ENCODE peak calls at places on chromosome 2, in seven cellular contexts. One of them, this sample, is unnamed.

GRCh38 chr2:74850816-74851566 is 17.1 kb downstream of the HK2 start:
- DNase-seq in left lung: no peak
- DNase-seq in mesenchymal stem cell: no peak
- DNase-seq in upper lobe of left lung: no peak
- DNase-seq in neuronal stem cell: no peak
- DNase-seq in PC-3: peak; percentile 90
- DNase-seq in aorta: peak; percentile 7
- DNase-seq in this sample: no peak

GRCh38 chr2:205712508-205712907 is 30.2 kb downstream of the NRP2 start:
- DNase-seq in neuronal stem cell: no peak
- DNase-seq in mesenchymal stem cell: peak; percentile 79
- DNase-seq in left lung: no peak
- DNase-seq in PC-3: peak; percentile 43
- DNase-seq in aorta: no peak
- DNase-seq in upper lobe of left lung: no peak
- DNase-seq in this sample: no peak

GRCh38 chr2:236510049-236510448 is 59.6 kb upstream of the ACKR3 start:
- DNase-seq in upper lobe of left lung: no peak
- DNase-seq in aorta: no peak
- DNase-seq in left lung: no peak
- DNase-seq in neuronal stem cell: no peak
- DNase-seq in mesenchymal stem cell: no peak
- DNase-seq in PC-3: no peak
- DNase-seq in this sample: no peak

GRCh38 chr2:58137221-58137620 is 90.6 kb downstream of the VRK2 start:
- DNase-seq in PC-3: peak; percentile 49
- DNase-seq in left lung: no peak
- DNase-seq in mesenchymal stem cell: no peak
- DNase-seq in neuronal stem cell: no peak
- DNase-seq in aorta: no peak
- DNase-seq in upper lobe of left lung: no peak
- DNase-seq in this sample: no peak

GRCh38 chr2:239394346-239394945 is 6.4 kb downstream of the HDAC4 start:
- DNase-seq in PC-3: no peak
- DNase-seq in aorta: peak; percentile 59
- DNase-seq in upper lobe of left lung: no peak
- DNase-seq in left lung: peak; percentile 65
- DNase-seq in mesenchymal stem cell: peak; percentile 8
- DNase-seq in neuronal stem cell: no peak
- DNase-seq in this sample: no peak

GRCh38 chr2:235611337-235611736 is 117.5 kb downstream of the AGAP1 start:
- DNase-seq in neuronal stem cell: no peak
- DNase-seq in PC-3: no peak
- DNase-seq in mesenchymal stem cell: no peak
- DNase-seq in left lung: no peak
- DNase-seq in upper lobe of left lung: no peak
- DNase-seq in aorta: no peak
- DNase-seq in this sample: no peak

GRCh38 chr2:200352631-200353030 is 46.1 kb downstream of the SPATS2L start:
- DNase-seq in PC-3: peak; percentile 45
- DNase-seq in upper lobe of left lung: no peak
- DNase-seq in neuronal stem cell: peak; percentile 30
- DNase-seq in left lung: no peak
- DNase-seq in aorta: no peak
- DNase-seq in mesenchymal stem cell: peak; percentile 60
- DNase-seq in this sample: no peak

GRCh38 chr2:173764094-173764493 is 201.1 kb downstream of the SP3 start:
- DNase-seq in PC-3: no peak
- DNase-seq in neuronal stem cell: no peak
- DNase-seq in left lung: no peak
- DNase-seq in aorta: no peak
- DNase-seq in mesenchymal stem cell: no peak
- DNase-seq in upper lobe of left lung: no peak
- DNase-seq in this sample: no peak

GRCh38 chr2:27893031-27893430 is 2.5 kb downstream of the BABAM2 start:
- DNase-seq in PC-3: no peak
- DNase-seq in aorta: no peak
- DNase-seq in mesenchymal stem cell: no peak
- DNase-seq in neuronal stem cell: no peak
- DNase-seq in left lung: no peak
- DNase-seq in upper lobe of left lung: no peak
- DNase-seq in this sample: no peak

GRCh38 chr2:27901219-27901618 is 10.7 kb downstream of the BABAM2 start:
- DNase-seq in PC-3: no peak
- DNase-seq in left lung: no peak
- DNase-seq in upper lobe of left lung: no peak
- DNase-seq in aorta: no peak
- DNase-seq in neuronal stem cell: no peak
- DNase-seq in mesenchymal stem cell: no peak
- DNase-seq in this sample: no peak

GRCh38 chr2:27903018-27903417 is 12.5 kb downstream of the BABAM2 start:
- DNase-seq in left lung: no peak
- DNase-seq in upper lobe of left lung: no peak
- DNase-seq in aorta: no peak
- DNase-seq in PC-3: no peak
- DNase-seq in mesenchymal stem cell: no peak
- DNase-seq in neuronal stem cell: no peak
- DNase-seq in this sample: no peak

GRCh38 chr2:27902143-27902542 is 11.6 kb downstream of the BABAM2 start:
- DNase-seq in neuronal stem cell: no peak
- DNase-seq in mesenchymal stem cell: no peak
- DNase-seq in aorta: no peak
- DNase-seq in PC-3: peak; percentile 34
- DNase-seq in upper lobe of left lung: no peak
- DNase-seq in left lung: no peak
- DNase-seq in this sample: no peak

GRCh38 chr2:27897755-27898154 is 7.2 kb downstream of the BABAM2 start:
- DNase-seq in PC-3: no peak
- DNase-seq in upper lobe of left lung: no peak
- DNase-seq in aorta: no peak
- DNase-seq in neuronal stem cell: no peak
- DNase-seq in mesenchymal stem cell: no peak
- DNase-seq in left lung: no peak
- DNase-seq in this sample: no peak
- H3K36me3 ChIP-seq in PC-3: peaks cover 18% of the 10 kb centered on the region
- H3K36me3 ChIP-seq in upper lobe of left lung: no peaks in the 10 kb centered on the region
- H3K36me3 ChIP-seq in aorta: no peaks in the 10 kb centered on the region
- H3K36me3 ChIP-seq in neuronal stem cell: peaks cover 51% of the 10 kb centered on the region
- H3K36me3 ChIP-seq in mesenchymal stem cell: peaks cover 50% of the 10 kb centered on the region
- H3K36me3 ChIP-seq in left lung: no peaks in the 10 kb centered on the region
- H3K36me3 ChIP-seq in this sample: no peaks in the 10 kb centered on the region

DNA sequence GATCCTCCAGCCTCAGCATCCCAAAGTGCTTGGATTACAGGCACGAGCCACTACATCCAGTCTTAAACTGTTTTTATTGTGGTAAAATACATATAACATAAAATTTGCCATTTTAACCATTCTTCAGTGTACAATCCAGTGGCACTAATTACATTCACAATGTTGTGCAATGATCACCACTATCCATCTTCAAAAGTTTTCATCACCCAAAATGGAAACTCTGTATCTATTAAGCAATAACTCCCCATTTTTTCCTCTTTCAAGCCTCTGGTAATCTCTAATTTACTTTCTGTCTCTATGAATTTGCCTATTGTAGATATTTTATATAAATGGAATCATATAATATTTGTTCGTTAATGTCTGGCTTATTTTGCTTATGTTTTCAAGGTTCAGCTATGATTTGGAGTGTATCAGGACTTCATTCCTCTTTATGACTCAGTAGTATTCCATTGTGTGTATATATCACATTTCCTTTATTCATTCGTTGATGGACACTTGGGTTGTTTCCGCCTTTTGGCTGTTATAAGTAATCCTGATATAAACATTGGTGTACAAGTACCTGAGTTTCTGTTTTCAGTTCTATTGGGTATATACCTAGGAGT is 71.8 kb downstream of the GFPT1 start:
- DNase-seq in upper lobe of left lung: no peak
- DNase-seq in aorta: no peak
- DNase-seq in neuronal stem cell: no peak
- DNase-seq in PC-3: no peak
- DNase-seq in mesenchymal stem cell: no peak
- DNase-seq in left lung: no peak
- DNase-seq in this sample: no peak
- H3K4me3 ChIP-seq in upper lobe of left lung: no peak overlapping the region
- H3K4me3 ChIP-seq in aorta: no peak overlapping the region
- H3K4me3 ChIP-seq in neuronal stem cell: no peak overlapping the region
- H3K4me3 ChIP-seq in PC-3: no peak overlapping the region
- H3K4me3 ChIP-seq in mesenchymal stem cell: no peak overlapping the region
- H3K4me3 ChIP-seq in left lung: no peak overlapping the region
- H3K4me3 ChIP-seq in this sample: no peak overlapping the region

DNA sequence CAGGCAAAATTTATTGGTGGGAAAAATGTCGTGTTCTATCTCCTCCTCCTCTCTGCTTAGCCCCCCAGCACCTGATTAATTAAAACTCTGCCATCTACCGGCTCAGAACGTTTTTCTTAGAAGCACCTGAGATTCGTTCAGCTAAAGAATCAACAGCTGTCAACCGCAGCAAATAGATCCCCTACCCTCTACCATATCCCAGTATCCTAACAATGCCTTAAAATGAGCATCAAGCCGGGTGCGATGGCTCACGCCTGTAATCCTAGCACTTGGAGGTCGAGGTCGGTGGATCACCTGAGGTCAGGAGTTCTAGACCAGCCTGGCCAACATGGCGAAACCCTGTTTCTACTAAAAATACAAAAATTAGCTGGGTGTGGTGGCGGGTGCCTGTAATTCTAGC is 165.4 kb downstream of the FMNL2 start:
- DNase-seq in mesenchymal stem cell: no peak
- DNase-seq in PC-3: no peak
- DNase-seq in upper lobe of left lung: no peak
- DNase-seq in aorta: no peak
- DNase-seq in left lung: no peak
- DNase-seq in neuronal stem cell: no peak
- DNase-seq in this sample: no peak
- H3K4me1 ChIP-seq in mesenchymal stem cell: peaks cover 9% of the 10 kb centered on the region
- H3K4me1 ChIP-seq in PC-3: peaks cover 18% of the 10 kb centered on the region
- H3K4me1 ChIP-seq in upper lobe of left lung: peaks cover 9% of the 10 kb centered on the region
- H3K4me1 ChIP-seq in aorta: peaks cover 4% of the 10 kb centered on the region
- H3K4me1 ChIP-seq in left lung: no peaks in the 10 kb centered on the region
- H3K4me1 ChIP-seq in neuronal stem cell: peaks cover 3% of the 10 kb centered on the region
- H3K4me1 ChIP-seq in this sample: no peaks in the 10 kb centered on the region

GRCh38 chr2:111156529-111156928 is 35.8 kb downstream of the BCL2L11 start:
- DNase-seq in left lung: no peak
- DNase-seq in mesenchymal stem cell: no peak
- DNase-seq in neuronal stem cell: no peak
- DNase-seq in aorta: no peak
- DNase-seq in upper lobe of left lung: no peak
- DNase-seq in PC-3: no peak
- DNase-seq in this sample: no peak

GRCh38 chr2:111154758-111155157 is 34.0 kb downstream of the BCL2L11 start:
- DNase-seq in aorta: no peak
- DNase-seq in upper lobe of left lung: no peak
- DNase-seq in PC-3: no peak
- DNase-seq in neuronal stem cell: no peak
- DNase-seq in mesenchymal stem cell: no peak
- DNase-seq in left lung: no peak
- DNase-seq in this sample: no peak

GRCh38 chr2:111157798-111158197 is 37.1 kb downstream of the BCL2L11 start:
- DNase-seq in mesenchymal stem cell: no peak
- DNase-seq in neuronal stem cell: no peak
- DNase-seq in PC-3: no peak
- DNase-seq in aorta: no peak
- DNase-seq in left lung: no peak
- DNase-seq in upper lobe of left lung: no peak
- DNase-seq in this sample: no peak

GRCh38 chr2:111155610-111156009 is 34.9 kb downstream of the BCL2L11 start:
- DNase-seq in PC-3: no peak
- DNase-seq in neuronal stem cell: no peak
- DNase-seq in aorta: no peak
- DNase-seq in left lung: no peak
- DNase-seq in mesenchymal stem cell: no peak
- DNase-seq in upper lobe of left lung: no peak
- DNase-seq in this sample: no peak

DNA sequence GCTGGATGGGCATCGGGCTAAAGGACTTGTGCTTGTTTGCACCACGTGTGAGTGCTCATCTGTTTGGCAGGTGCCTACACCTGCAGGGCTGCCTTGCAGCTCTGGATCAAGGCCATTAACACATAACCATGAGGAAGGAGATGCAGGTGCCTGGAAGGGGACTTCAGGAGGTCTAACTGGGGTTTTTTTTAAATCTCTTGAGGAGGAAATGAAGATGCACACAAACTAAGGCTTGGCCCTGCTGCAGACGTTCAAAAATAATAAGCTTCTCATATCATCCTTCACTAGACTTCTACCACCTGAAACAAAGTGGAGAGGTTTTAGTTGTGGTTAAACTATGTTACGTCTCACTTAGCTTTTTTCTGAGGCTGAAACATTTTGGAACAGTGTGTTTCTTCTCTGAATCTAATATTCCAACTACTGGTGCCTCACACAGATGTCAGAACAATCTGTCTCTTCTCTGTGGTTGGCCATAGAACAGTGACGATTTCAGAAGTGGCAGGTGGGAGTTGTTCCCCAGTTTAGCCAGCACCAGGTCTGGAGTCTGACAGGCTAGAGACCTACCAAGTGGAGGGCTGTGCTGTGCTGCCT is 36.5 kb downstream of the BCL2L11 start:
- DNase-seq in mesenchymal stem cell: no peak
- DNase-seq in neuronal stem cell: no peak
- DNase-seq in aorta: no peak
- DNase-seq in PC-3: no peak
- DNase-seq in upper lobe of left lung: no peak
- DNase-seq in left lung: no peak
- DNase-seq in this sample: no peak
- H3K36me3 ChIP-seq in mesenchymal stem cell: peaks cover 2% of the 10 kb centered on the region
- H3K36me3 ChIP-seq in neuronal stem cell: peaks cover 99% of the 10 kb centered on the region
- H3K36me3 ChIP-seq in aorta: no peaks in the 10 kb centered on the region
- H3K36me3 ChIP-seq in PC-3: peaks cover 25% of the 10 kb centered on the region
- H3K36me3 ChIP-seq in upper lobe of left lung: peaks cover 3% of the 10 kb centered on the region
- H3K36me3 ChIP-seq in left lung: no peaks in the 10 kb centered on the region
- H3K36me3 ChIP-seq in this sample: no peaks in the 10 kb centered on the region

DNA sequence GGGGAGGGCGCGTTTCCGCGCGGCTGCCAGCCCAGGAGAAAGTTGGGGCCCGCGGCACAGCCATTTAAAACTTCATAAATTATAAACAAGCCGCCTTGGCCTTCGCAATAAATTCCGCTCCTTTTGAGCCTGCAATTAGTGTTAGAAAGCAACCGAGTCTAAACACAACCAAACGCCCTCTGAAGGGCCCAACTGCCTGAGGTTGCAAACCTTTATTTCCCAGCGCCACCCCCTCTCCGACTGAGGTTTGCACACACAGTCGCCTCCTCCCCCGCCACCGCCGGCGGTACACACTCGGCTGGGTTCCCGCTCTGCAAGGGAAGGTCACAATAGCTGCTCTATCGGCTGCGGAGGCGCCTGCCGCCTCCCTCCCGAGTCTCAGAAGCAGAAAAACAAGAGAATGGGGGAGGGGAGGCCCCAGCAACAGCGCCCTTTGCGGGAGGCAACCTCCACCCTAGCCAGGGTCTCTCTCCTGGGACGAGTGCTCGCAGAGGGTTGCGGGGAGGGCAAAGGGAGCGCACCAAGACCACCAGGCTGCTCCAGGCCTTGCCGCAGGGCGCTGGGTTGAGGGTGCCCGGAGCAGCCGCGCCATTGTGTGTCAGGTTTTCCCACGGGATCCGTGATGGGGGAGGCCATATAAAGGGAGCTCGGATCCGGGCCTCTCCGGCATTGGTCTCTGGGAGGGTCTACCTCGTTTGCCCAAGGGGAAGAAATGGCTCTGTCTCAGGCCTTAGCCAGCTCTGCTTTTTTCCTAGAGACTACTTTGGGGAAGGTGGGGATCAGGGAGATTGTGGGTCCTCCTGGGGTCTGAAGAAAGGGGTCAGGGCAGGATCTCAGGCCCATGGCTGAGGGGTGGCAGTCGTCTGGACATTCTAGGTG is 13.4 kb upstream of the HOXD1 start:
- DNase-seq in neuronal stem cell: no peak
- DNase-seq in left lung: no peak
- DNase-seq in aorta: no peak
- DNase-seq in upper lobe of left lung: no peak
- DNase-seq in PC-3: no peak
- DNase-seq in mesenchymal stem cell: no peak
- DNase-seq in this sample: no peak
- H3K4me3 ChIP-seq in neuronal stem cell: peak overlapping the region; percentile 31
- H3K4me3 ChIP-seq in left lung: no peak overlapping the region
- H3K4me3 ChIP-seq in aorta: no peak overlapping the region
- H3K4me3 ChIP-seq in upper lobe of left lung: no peak overlapping the region
- H3K4me3 ChIP-seq in PC-3: no peak overlapping the region
- H3K4me3 ChIP-seq in mesenchymal stem cell: peak overlapping the region; percentile 45
- H3K4me3 ChIP-seq in this sample: no peak overlapping the region

This sample was measured in CD8-positive, alpha-beta memory T cell.